ENCODE peak calls at places on chromosomes 5 and 9, in ten cellular contexts. D, R, K, S, U, G, P, B, L and E are unnamed samples.
A peak's percentile ranks its signal among the peaks of the same experiment; 100 is the strongest.

GRCh38 chr5:112757468-112758208 is 20.0 kb downstream of the APC start:
- DNase-seq in D (no peak), R (peak; percentile 48), K (peak; percentile 52), S (peak; percentile 54), U (no peak), G (no peak), P (no peak), B (no peak), L (no peak), E (peak; percentile 39)

GRCh38 chr9:36163049-36163839 is 5.9 kb upstream of the CCIN start:
- DNase-seq in D (no peak), R (peak; percentile 94), K (peak; percentile 94), S (no peak), U (peak; percentile 96), G (peak; percentile 90), P (no peak), B (peak; percentile 85), L (no peak), E (no peak)

GRCh38 chr9:133914483-133915342 is 77.4 kb downstream of the VAV2 start:
- DNase-seq in D (no peak), R (no peak), K (peak; percentile 58), S (no peak), U (no peak), G (no peak), P (no peak), B (no peak), L (peak; percentile 39), E (no peak)

GRCh38 chr9:20941177-20941690 is 90.2 kb downstream of the HACD4 start:
- DNase-seq in D (peak; percentile 29), R (peak; percentile 55), K (peak; percentile 84), S (peak; percentile 34), U (peak; percentile 61), G (no peak), P (peak; percentile 63), B (no peak), L (no peak), E (peak; percentile 65)

GRCh38 chr5:59485629-59486439 is 407.7 kb downstream of the PDE4D start:
- DNase-seq in D (no peak), R (peak; percentile 36), K (no peak), S (no peak), U (no peak), G (no peak), P (no peak), B (no peak), L (no peak), E (no peak)

GRCh38 chr5:16866795-16867584 is 69.1 kb downstream of the MYO10 start:
- DNase-seq in D (no peak), R (peak; percentile 76), K (peak; percentile 75), S (no peak), U (no peak), G (peak; percentile 77), P (peak; percentile 61), B (no peak), L (no peak), E (no peak)

GRCh38 chr5:129135633-129136032 is 41.1 kb downstream of the ISOC1 start:
- DNase-seq in D (no peak), R (no peak), K (peak; percentile 66), S (no peak), U (no peak), G (no peak), P (no peak), B (no peak), L (no peak), E (no peak)

GRCh38 chr5:151708126-151708525 is 21.4 kb upstream of the SPARC start:
- DNase-seq in D (no peak), R (no peak), K (no peak), S (no peak), U (no peak), G (no peak), P (no peak), B (no peak), L (no peak), E (no peak)

DNA sequence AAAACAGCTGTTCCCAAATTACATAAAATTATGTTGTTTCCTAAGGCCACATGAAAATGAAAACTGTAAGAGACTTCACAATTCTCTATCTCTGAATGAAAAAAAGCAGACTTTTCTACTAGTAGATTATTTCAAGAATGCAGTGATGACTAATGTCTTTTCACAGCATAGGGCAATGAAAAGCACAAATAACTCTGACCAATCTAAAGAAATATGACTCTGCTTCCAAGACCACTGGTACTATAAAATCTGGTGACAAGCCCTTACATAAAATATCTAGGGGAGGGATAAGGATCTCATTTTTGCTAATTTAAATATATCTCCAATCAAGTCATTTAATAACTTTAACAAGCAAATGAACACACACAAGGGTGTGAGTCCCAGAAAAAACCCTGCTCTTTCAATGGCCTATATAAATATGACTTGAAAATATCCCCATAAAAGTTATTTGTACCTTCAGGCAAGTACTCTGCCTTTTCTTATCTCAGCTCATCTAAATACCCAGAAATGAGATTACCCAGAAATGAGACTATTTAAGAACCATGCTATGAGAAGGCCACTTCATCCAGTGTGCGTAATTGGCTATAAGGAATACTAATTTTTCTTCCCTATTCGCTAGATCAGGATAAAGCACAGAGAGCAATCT is 105.2 kb downstream of the GNAQ start:
- DNase-seq in D (no peak), R (peak; percentile 88), K (no peak), S (peak; percentile 76), U (no peak), G (no peak), P (no peak), B (no peak), L (no peak), E (peak; percentile 61)
- H3K27ac ChIP-seq in D (no peak overlapping the region), R (no peak overlapping the region), K (no peak overlapping the region), S (peak overlapping the region; percentile 48), U (peak overlapping the region; percentile 64), G (no peak overlapping the region), P (no peak overlapping the region), B (no peak overlapping the region), L (no peak overlapping the region), E (no peak overlapping the region)

DNA sequence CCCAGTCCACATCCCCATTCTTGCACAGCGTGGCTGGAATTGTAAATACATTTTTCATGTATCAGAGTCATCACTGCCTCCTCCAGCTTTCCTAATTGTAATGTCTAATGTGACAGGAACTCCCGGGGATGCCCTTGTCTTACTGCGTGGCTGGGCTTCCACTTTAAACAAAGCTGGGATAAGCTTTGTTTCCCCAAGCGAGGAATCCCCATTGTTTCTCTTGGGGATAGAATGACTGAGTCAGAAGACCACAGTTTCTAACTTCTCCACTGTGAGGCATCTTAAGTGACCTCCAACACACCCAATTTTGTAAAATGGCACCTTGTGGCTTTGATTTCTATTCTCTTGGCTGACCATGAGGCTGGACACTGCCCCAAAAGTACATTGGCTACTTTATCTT is 22.4 kb downstream of the ARPC5L start:
- DNase-seq in D (no peak), R (peak; percentile 45), K (no peak), S (no peak), U (no peak), G (no peak), P (no peak), B (no peak), L (no peak), E (no peak)
- TF ChIP-seq CTCF in D (no peak), R (no peak), K (no peak), S (no peak), U (no peak), G (no peak), P (no peak), B (no peak), L (no peak), E (no peak)

GRCh38 chr5:148623101-148623500 is 31.2 kb downstream of the HTR4 start:
- DNase-seq in D (no peak), R (no peak), K (no peak), S (no peak), U (no peak), G (no peak), P (no peak), B (no peak), L (no peak), E (no peak)

GRCh38 chr5:148623741-148624140 is 30.6 kb downstream of the HTR4 start:
- DNase-seq in D (no peak), R (peak; percentile 3), K (no peak), S (peak; percentile 84), U (peak; percentile 11), G (no peak), P (no peak), B (no peak), L (no peak), E (peak; percentile 47)

GRCh38 chr5:148619484-148619883 is 34.8 kb downstream of the HTR4 start:
- DNase-seq in D (no peak), R (no peak), K (no peak), S (no peak), U (no peak), G (no peak), P (no peak), B (no peak), L (no peak), E (no peak)

GRCh38 chr5:148615644-148616283 is 38.6 kb downstream of the HTR4 start:
- DNase-seq in D (no peak), R (peak; percentile 44), K (no peak), S (no peak), U (peak; percentile 9), G (no peak), P (no peak), B (no peak), L (no peak), E (peak; percentile 54)

DNA sequence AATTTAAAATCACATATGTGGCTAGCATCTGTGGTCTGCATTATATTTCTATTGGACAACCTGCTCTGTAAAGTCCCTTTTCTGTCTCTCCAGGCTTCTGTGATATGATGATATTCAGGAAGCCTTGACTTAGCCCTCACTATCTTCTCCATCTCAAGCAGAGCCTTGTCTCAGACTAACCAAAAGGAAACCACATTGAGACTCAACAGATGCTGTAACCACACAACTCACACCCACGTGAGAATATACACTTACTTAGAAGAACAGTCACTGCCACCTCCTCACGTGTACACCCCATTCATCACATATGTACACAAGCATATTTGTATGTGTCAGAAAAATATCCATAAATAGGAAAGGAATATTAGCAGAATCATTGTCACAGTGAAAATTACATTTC is 33.6 kb downstream of the HTR4 start:
- DNase-seq in D (no peak), R (no peak), K (no peak), S (no peak), U (no peak), G (no peak), P (no peak), B (no peak), L (no peak), E (no peak)
- H3K4me1 ChIP-seq in D (no peaks in the 10 kb centered on the region), R (no peaks in the 10 kb centered on the region), K (peaks cover 3% of the 10 kb centered on the region), S (peaks cover 35% of the 10 kb centered on the region), U (no peaks in the 10 kb centered on the region), G (no peaks in the 10 kb centered on the region), P (no peaks in the 10 kb centered on the region), B (no peaks in the 10 kb centered on the region), L (no peaks in the 10 kb centered on the region), E (peaks cover 8% of the 10 kb centered on the region)

GRCh38 chr5:160747559-160747958 is 104.5 kb downstream of the ATP10B start:
- DNase-seq in D (no peak), R (no peak), K (no peak), S (no peak), U (no peak), G (no peak), P (no peak), B (no peak), L (no peak), E (no peak)

GRCh38 chr5:160747963-160748362 is 104.0 kb downstream of the ATP10B start:
- DNase-seq in D (no peak), R (no peak), K (no peak), S (no peak), U (no peak), G (no peak), P (no peak), B (no peak), L (no peak), E (no peak)

GRCh38 chr5:160742446-160742845 is 109.6 kb downstream of the ATP10B start:
- DNase-seq in D (no peak), R (no peak), K (no peak), S (no peak), U (no peak), G (no peak), P (no peak), B (no peak), L (no peak), E (no peak)

GRCh38 chr5:160744253-160745112 is 107.5 kb downstream of the ATP10B start:
- DNase-seq in D (no peak), R (no peak), K (no peak), S (no peak), U (no peak), G (no peak), P (no peak), B (no peak), L (no peak), E (no peak)

GRCh38 chr5:160743027-160743426 is 109.0 kb downstream of the ATP10B start:
- DNase-seq in D (no peak), R (no peak), K (no peak), S (no peak), U (no peak), G (no peak), P (no peak), B (no peak), L (no peak), E (no peak)
- H3K27ac ChIP-seq in D (no peak overlapping the region), R (no peak overlapping the region), K (no peak overlapping the region), S (no peak overlapping the region), U (no peak overlapping the region), G (no peak overlapping the region), P (no peak overlapping the region), B (no peak overlapping the region), L (no peak overlapping the region), E (no peak overlapping the region)